ENCODE peak calls at places on chromosomes 4 and X, in seven cellular contexts. One of them, this sample, is unnamed.

GRCh38 chr4:24794111-24794860 is 1.1 kb upstream of the SOD3 start:
- DNase-seq in heart right ventricle: peak; percentile 32
- DNase-seq in CD8-positive, alpha-beta memory T cell: no peak
- DNase-seq in gastrocnemius medialis: no peak
- DNase-seq in iPS DF 6.9: no peak
- DNase-seq in esophagus squamous epithelium: no peak
- DNase-seq in psoas muscle: peak; percentile 60
- DNase-seq in this sample: no peak

GRCh38 chrX:97416461-97416860 is 532.8 kb downstream of the RPA4 start:
- DNase-seq in esophagus squamous epithelium: no peak
- DNase-seq in gastrocnemius medialis: no peak
- DNase-seq in heart right ventricle: no peak
- DNase-seq in CD8-positive, alpha-beta memory T cell: no peak
- DNase-seq in psoas muscle: no peak
- DNase-seq in iPS DF 6.9: no peak
- DNase-seq in this sample: no peak

GRCh38 chr4:24089831-24090531 is 200.1 kb upstream of the PPARGC1A start:
- DNase-seq in CD8-positive, alpha-beta memory T cell: no peak
- DNase-seq in esophagus squamous epithelium: no peak
- DNase-seq in iPS DF 6.9: no peak
- DNase-seq in heart right ventricle: no peak
- DNase-seq in gastrocnemius medialis: no peak
- DNase-seq in psoas muscle: no peak
- DNase-seq in this sample: no peak

GRCh38 chr4:16866974-16867373 is 31.5 kb downstream of the LDB2 start:
- DNase-seq in esophagus squamous epithelium: no peak
- DNase-seq in iPS DF 6.9: no peak
- DNase-seq in psoas muscle: no peak
- DNase-seq in heart right ventricle: no peak
- DNase-seq in CD8-positive, alpha-beta memory T cell: no peak
- DNase-seq in gastrocnemius medialis: no peak
- DNase-seq in this sample: no peak

GRCh38 chr4:72899214-72899613 is 170.3 kb downstream of the COX18 start:
- DNase-seq in iPS DF 6.9: no peak
- DNase-seq in gastrocnemius medialis: no peak
- DNase-seq in psoas muscle: no peak
- DNase-seq in esophagus squamous epithelium: no peak
- DNase-seq in heart right ventricle: no peak
- DNase-seq in CD8-positive, alpha-beta memory T cell: no peak
- DNase-seq in this sample: no peak

GRCh38 chrX:10855845-10856244 is 235.5 kb upstream of the MID1 start:
- DNase-seq in gastrocnemius medialis: no peak
- DNase-seq in iPS DF 6.9: no peak
- DNase-seq in esophagus squamous epithelium: no peak
- DNase-seq in heart right ventricle: no peak
- DNase-seq in psoas muscle: no peak
- DNase-seq in CD8-positive, alpha-beta memory T cell: no peak
- DNase-seq in this sample: no peak

GRCh38 chrX:149877636-149878035 is 3.3 kb upstream of the MAGEA8 start:
- DNase-seq in heart right ventricle: no peak
- DNase-seq in CD8-positive, alpha-beta memory T cell: no peak
- DNase-seq in esophagus squamous epithelium: no peak
- DNase-seq in gastrocnemius medialis: no peak
- DNase-seq in iPS DF 6.9: no peak
- DNase-seq in psoas muscle: no peak
- DNase-seq in this sample: no peak

GRCh38 chrX:1162119-1162916 is 50.1 kb downstream of the CRLF2 start:
- DNase-seq in heart right ventricle: no peak
- DNase-seq in psoas muscle: no peak
- DNase-seq in iPS DF 6.9: no peak
- DNase-seq in esophagus squamous epithelium: no peak
- DNase-seq in CD8-positive, alpha-beta memory T cell: no peak
- DNase-seq in gastrocnemius medialis: no peak
- DNase-seq in this sample: peak; percentile 23

GRCh38 chr4:28686618-28687017 is 1826.0 kb downstream of the STIM2 start:
- DNase-seq in esophagus squamous epithelium: no peak
- DNase-seq in psoas muscle: no peak
- DNase-seq in CD8-positive, alpha-beta memory T cell: no peak
- DNase-seq in heart right ventricle: peak; percentile 7
- DNase-seq in iPS DF 6.9: peak; percentile 50
- DNase-seq in gastrocnemius medialis: no peak
- DNase-seq in this sample: no peak

GRCh38 chr4:162015090-162015489 is 148.7 kb downstream of the FSTL5 start:
- DNase-seq in heart right ventricle: no peak
- DNase-seq in esophagus squamous epithelium: no peak
- DNase-seq in CD8-positive, alpha-beta memory T cell: no peak
- DNase-seq in psoas muscle: no peak
- DNase-seq in gastrocnemius medialis: no peak
- DNase-seq in iPS DF 6.9: no peak
- DNase-seq in this sample: no peak

GRCh38 chr4:79864470-79865190 is 208.4 kb downstream of the ANTXR2 start:
- DNase-seq in iPS DF 6.9: no peak
- DNase-seq in esophagus squamous epithelium: no peak
- DNase-seq in gastrocnemius medialis: no peak
- DNase-seq in heart right ventricle: no peak
- DNase-seq in psoas muscle: no peak
- DNase-seq in CD8-positive, alpha-beta memory T cell: no peak
- DNase-seq in this sample: no peak

GRCh38 chr4:70449220-70449619 is 22.8 kb upstream of the MUC7 start:
- DNase-seq in psoas muscle: no peak
- DNase-seq in gastrocnemius medialis: no peak
- DNase-seq in heart right ventricle: no peak
- DNase-seq in esophagus squamous epithelium: no peak
- DNase-seq in iPS DF 6.9: no peak
- DNase-seq in CD8-positive, alpha-beta memory T cell: no peak
- DNase-seq in this sample: no peak

GRCh38 chr4:76235915-76236314 is 15.6 kb upstream of the FAM47E start:
- DNase-seq in gastrocnemius medialis: no peak
- DNase-seq in heart right ventricle: no peak
- DNase-seq in iPS DF 6.9: no peak
- DNase-seq in psoas muscle: no peak
- DNase-seq in esophagus squamous epithelium: no peak
- DNase-seq in CD8-positive, alpha-beta memory T cell: no peak
- DNase-seq in this sample: no peak

GRCh38 chrX:119981286-119982070 is 37.9 kb upstream of the NKAP start:
- DNase-seq in gastrocnemius medialis: no peak
- DNase-seq in psoas muscle: no peak
- DNase-seq in iPS DF 6.9: no peak
- DNase-seq in esophagus squamous epithelium: no peak
- DNase-seq in heart right ventricle: no peak
- DNase-seq in CD8-positive, alpha-beta memory T cell: no peak
- DNase-seq in this sample: no peak

GRCh38 chr4:14434483-14434882 is 567.8 kb upstream of the CPEB2 start:
- DNase-seq in CD8-positive, alpha-beta memory T cell: no peak
- DNase-seq in iPS DF 6.9: no peak
- DNase-seq in psoas muscle: no peak
- DNase-seq in heart right ventricle: no peak
- DNase-seq in esophagus squamous epithelium: no peak
- DNase-seq in gastrocnemius medialis: no peak
- DNase-seq in this sample: no peak

GRCh38 chrX:118975831-118976598 is 1.6 kb downstream of the LONRF3 start:
- DNase-seq in psoas muscle: peak; percentile 95
- DNase-seq in esophagus squamous epithelium: no peak
- DNase-seq in CD8-positive, alpha-beta memory T cell: peak; percentile 63
- DNase-seq in heart right ventricle: peak; percentile 58
- DNase-seq in gastrocnemius medialis: peak; percentile 93
- DNase-seq in iPS DF 6.9: no peak
- DNase-seq in this sample: peak; percentile 93

GRCh38 chrX:118974908-118975671 is 672 bp downstream of the LONRF3 start:
- DNase-seq in heart right ventricle: no peak
- DNase-seq in CD8-positive, alpha-beta memory T cell: peak; percentile 58
- DNase-seq in iPS DF 6.9: no peak
- DNase-seq in esophagus squamous epithelium: no peak
- DNase-seq in gastrocnemius medialis: peak; percentile 54
- DNase-seq in psoas muscle: peak; percentile 72
- DNase-seq in this sample: peak; percentile 82

GRCh38 chrX:118974088-118974907 is at the start of gene LONRF3:
- DNase-seq in iPS DF 6.9: no peak
- DNase-seq in psoas muscle: peak; percentile 87
- DNase-seq in CD8-positive, alpha-beta memory T cell: peak; percentile 57
- DNase-seq in esophagus squamous epithelium: no peak
- DNase-seq in heart right ventricle: peak; percentile 63
- DNase-seq in gastrocnemius medialis: peak; percentile 85
- DNase-seq in this sample: peak; percentile 88

GRCh38 chrX:118971552-118971951 is 2.9 kb upstream of the LONRF3 start:
- DNase-seq in heart right ventricle: no peak
- DNase-seq in psoas muscle: no peak
- DNase-seq in esophagus squamous epithelium: no peak
- DNase-seq in iPS DF 6.9: no peak
- DNase-seq in gastrocnemius medialis: no peak
- DNase-seq in CD8-positive, alpha-beta memory T cell: no peak
- DNase-seq in this sample: no peak

GRCh38 chrX:118973389-118974087 is 880 bp upstream of the LONRF3 start:
- DNase-seq in heart right ventricle: no peak
- DNase-seq in psoas muscle: peak; percentile 68
- DNase-seq in esophagus squamous epithelium: no peak
- DNase-seq in CD8-positive, alpha-beta memory T cell: no peak
- DNase-seq in gastrocnemius medialis: peak; percentile 35
- DNase-seq in iPS DF 6.9: no peak
- DNase-seq in this sample: peak; percentile 62
- H3K27me3 ChIP-seq in heart right ventricle: no peaks in the 10 kb centered on the region
- H3K27me3 ChIP-seq in psoas muscle: peaks cover 15% of the 10 kb centered on the region
- H3K27me3 ChIP-seq in esophagus squamous epithelium: no peaks in the 10 kb centered on the region
- H3K27me3 ChIP-seq in CD8-positive, alpha-beta memory T cell: no peaks in the 10 kb centered on the region
- H3K27me3 ChIP-seq in gastrocnemius medialis: no peaks in the 10 kb centered on the region
- H3K27me3 ChIP-seq in iPS DF 6.9: peaks cover 72% of the 10 kb centered on the region
- H3K27me3 ChIP-seq in this sample: no peaks in the 10 kb centered on the region

GRCh38 chr4:110544594-110544993 is 68.6 kb downstream of the ENPEP start:
- DNase-seq in heart right ventricle: no peak
- DNase-seq in psoas muscle: no peak
- DNase-seq in gastrocnemius medialis: no peak
- DNase-seq in CD8-positive, alpha-beta memory T cell: no peak
- DNase-seq in esophagus squamous epithelium: no peak
- DNase-seq in iPS DF 6.9: no peak
- DNase-seq in this sample: no peak

GRCh38 chr4:110540606-110541440 is 64.9 kb downstream of the ENPEP start:
- DNase-seq in iPS DF 6.9: no peak
- DNase-seq in gastrocnemius medialis: no peak
- DNase-seq in psoas muscle: no peak
- DNase-seq in esophagus squamous epithelium: no peak
- DNase-seq in CD8-positive, alpha-beta memory T cell: no peak
- DNase-seq in heart right ventricle: no peak
- DNase-seq in this sample: no peak

GRCh38 chr4:110543577-110543976 is 67.6 kb downstream of the ENPEP start:
- DNase-seq in esophagus squamous epithelium: no peak
- DNase-seq in CD8-positive, alpha-beta memory T cell: no peak
- DNase-seq in psoas muscle: no peak
- DNase-seq in gastrocnemius medialis: no peak
- DNase-seq in heart right ventricle: no peak
- DNase-seq in iPS DF 6.9: no peak
- DNase-seq in this sample: no peak
- H3K4me1 ChIP-seq in esophagus squamous epithelium: peaks cover 3% of the 10 kb centered on the region
- H3K4me1 ChIP-seq in CD8-positive, alpha-beta memory T cell: no peaks in the 10 kb centered on the region
- H3K4me1 ChIP-seq in psoas muscle: peaks cover 9% of the 10 kb centered on the region
- H3K4me1 ChIP-seq in gastrocnemius medialis: peaks cover 15% of the 10 kb centered on the region
- H3K4me1 ChIP-seq in heart right ventricle: peaks cover 10% of the 10 kb centered on the region
- H3K4me1 ChIP-seq in iPS DF 6.9: no peaks in the 10 kb centered on the region
- H3K4me1 ChIP-seq in this sample: no peaks in the 10 kb centered on the region

GRCh38 chr4:3833326-3833989 is 67.3 kb downstream of the ADRA2C start:
- DNase-seq in psoas muscle: no peak
- DNase-seq in heart right ventricle: no peak
- DNase-seq in gastrocnemius medialis: no peak
- DNase-seq in iPS DF 6.9: no peak
- DNase-seq in esophagus squamous epithelium: no peak
- DNase-seq in CD8-positive, alpha-beta memory T cell: no peak
- DNase-seq in this sample: no peak

GRCh38 chr4:3831529-3832150 is 65.5 kb downstream of the ADRA2C start:
- DNase-seq in psoas muscle: peak; percentile 27
- DNase-seq in gastrocnemius medialis: no peak
- DNase-seq in CD8-positive, alpha-beta memory T cell: no peak
- DNase-seq in heart right ventricle: no peak
- DNase-seq in esophagus squamous epithelium: no peak
- DNase-seq in iPS DF 6.9: no peak
- DNase-seq in this sample: no peak

GRCh38 chr4:3834186-3834920 is 68.2 kb downstream of the ADRA2C start:
- DNase-seq in CD8-positive, alpha-beta memory T cell: no peak
- DNase-seq in psoas muscle: no peak
- DNase-seq in gastrocnemius medialis: no peak
- DNase-seq in iPS DF 6.9: no peak
- DNase-seq in esophagus squamous epithelium: no peak
- DNase-seq in heart right ventricle: no peak
- DNase-seq in this sample: no peak

GRCh38 chr4:3830774-3831528 is 64.8 kb downstream of the ADRA2C start:
- DNase-seq in CD8-positive, alpha-beta memory T cell: no peak
- DNase-seq in iPS DF 6.9: no peak
- DNase-seq in gastrocnemius medialis: no peak
- DNase-seq in heart right ventricle: no peak
- DNase-seq in esophagus squamous epithelium: no peak
- DNase-seq in psoas muscle: peak; percentile 31
- DNase-seq in this sample: no peak

DNA sequence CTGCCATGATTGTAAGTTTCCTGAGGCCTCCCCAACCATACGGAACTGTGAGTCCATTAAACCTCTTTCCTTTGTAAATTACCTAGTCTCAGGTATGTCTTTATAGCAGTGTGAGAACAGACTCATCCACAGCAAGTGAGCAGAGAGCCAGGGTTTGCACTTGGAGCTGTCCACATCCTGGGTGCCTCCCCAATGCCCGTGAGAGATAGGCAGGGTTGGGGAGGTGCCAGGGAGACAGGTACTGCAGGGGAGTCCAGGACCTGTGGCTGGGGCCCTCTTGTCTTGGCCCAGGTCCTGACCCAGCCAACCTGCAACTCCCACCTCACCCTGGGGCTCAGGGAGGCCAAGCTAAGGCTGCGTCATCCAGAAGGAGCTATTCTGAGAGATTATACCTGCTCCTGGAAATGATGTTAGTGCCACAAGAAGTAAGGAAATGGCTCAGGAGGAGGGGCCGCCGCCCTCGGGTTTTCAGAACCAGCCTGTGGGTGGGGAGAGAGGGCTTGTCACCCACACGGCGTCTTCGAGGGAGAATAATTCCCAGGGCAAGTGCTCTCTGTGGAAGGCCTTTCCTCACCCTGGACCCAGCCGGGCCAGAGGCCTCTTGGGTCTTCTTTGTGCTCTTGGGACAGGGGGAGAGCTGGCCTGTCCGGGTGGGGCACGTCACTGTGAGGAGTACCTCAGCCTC is 66.5 kb downstream of the ADRA2C start:
- DNase-seq in gastrocnemius medialis: no peak
- DNase-seq in psoas muscle: peak; percentile 32
- DNase-seq in heart right ventricle: no peak
- DNase-seq in CD8-positive, alpha-beta memory T cell: no peak
- DNase-seq in esophagus squamous epithelium: no peak
- DNase-seq in iPS DF 6.9: no peak
- DNase-seq in this sample: no peak
- H3K27me3 ChIP-seq in gastrocnemius medialis: peaks cover 23% of the 10 kb centered on the region
- H3K27me3 ChIP-seq in psoas muscle: peaks cover 59% of the 10 kb centered on the region
- H3K27me3 ChIP-seq in heart right ventricle: peaks cover 47% of the 10 kb centered on the region
- H3K27me3 ChIP-seq in CD8-positive, alpha-beta memory T cell: no peaks in the 10 kb centered on the region
- H3K27me3 ChIP-seq in esophagus squamous epithelium: no peaks in the 10 kb centered on the region
- H3K27me3 ChIP-seq in iPS DF 6.9: no peaks in the 10 kb centered on the region
- H3K27me3 ChIP-seq in this sample: peaks cover 30% of the 10 kb centered on the region

DNA sequence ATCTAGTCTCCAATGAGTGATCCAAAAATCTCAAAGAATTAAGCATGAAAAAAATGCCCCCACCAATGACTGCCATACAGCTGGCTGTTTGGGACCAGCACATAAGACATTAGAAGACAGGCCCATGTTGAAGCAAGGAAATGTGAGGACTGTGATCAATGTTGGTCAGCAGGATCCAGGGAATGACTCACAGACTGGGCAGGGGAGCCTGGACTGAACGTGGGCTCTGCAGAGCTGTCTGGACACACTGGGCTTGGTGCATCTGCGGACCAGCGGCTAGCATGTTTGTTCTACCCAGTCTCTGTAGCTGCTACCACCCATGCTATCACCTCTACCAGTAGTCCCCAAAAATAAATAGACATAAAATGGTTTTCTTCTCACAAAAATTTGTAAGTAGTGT is 108.6 kb downstream of the PALLD start:
- DNase-seq in iPS DF 6.9: no peak
- DNase-seq in CD8-positive, alpha-beta memory T cell: no peak
- DNase-seq in esophagus squamous epithelium: no peak
- DNase-seq in heart right ventricle: no peak
- DNase-seq in psoas muscle: peak; percentile 55
- DNase-seq in gastrocnemius medialis: peak; percentile 44
- DNase-seq in this sample: no peak
- H3K4me1 ChIP-seq in iPS DF 6.9: no peaks in the 10 kb centered on the region
- H3K4me1 ChIP-seq in CD8-positive, alpha-beta memory T cell: no peaks in the 10 kb centered on the region
- H3K4me1 ChIP-seq in esophagus squamous epithelium: peaks cover 23% of the 10 kb centered on the region
- H3K4me1 ChIP-seq in heart right ventricle: peaks cover 55% of the 10 kb centered on the region
- H3K4me1 ChIP-seq in psoas muscle: peaks cover 41% of the 10 kb centered on the region
- H3K4me1 ChIP-seq in gastrocnemius medialis: peaks cover 21% of the 10 kb centered on the region
- H3K4me1 ChIP-seq in this sample: peaks cover 8% of the 10 kb centered on the region